ENCODE peak calls at places on chromosomes 6 and 20, in ten cellular contexts. K is D341Med, J is activated B cell treated with CpG ODN at 0.5 μM for 24 hours, U is cardiac muscle cell, D is T-helper 17 cell, S is dermis blood vessel endothelial cell, T is nucleus accumbens, F is breast epithelium, Z is coronary artery, P is H4. V is an unnamed sample.

GRCh38 chr6:130326496-130326895 is 39.3 kb upstream of the TMEM200A start:
- DNase-seq in K (no peak), J (no peak), U (no peak), D (no peak), S (no peak), T (no peak), F (no peak), Z (no peak), P (no peak), V (no peak)

GRCh38 chr20:43247361-43247760 is 57.7 kb upstream of the PTPRT start:
- DNase-seq in K (no peak), J (no peak), U (no peak), D (no peak), S (no peak), T (no peak), F (no peak), Z (no peak), P (no peak), V (no peak)

GRCh38 chr6:89692256-89692655 is 53.7 kb upstream of the LYRM2 start:
- DNase-seq in K (no peak), J (no peak), U (no peak), D (no peak), S (no peak), T (no peak), F (no peak), Z (no peak), P (no peak), V (no peak)

GRCh38 chr20:52312131-52312729 is 120.7 kb upstream of the ZFP64 start:
- DNase-seq in K (peak; percentile 62), J (no peak), U (peak; percentile 82), D (no peak), S (peak; percentile 86), T (no peak), F (peak; percentile 27), Z (no peak), P (peak; percentile 63), V (peak; percentile 66)

GRCh38 chr6:107956586-107957164 is 1.3 kb downstream of the SEC63 start:
- DNase-seq in K (no peak), J (no peak), U (peak; percentile 53), D (no peak), S (peak; percentile 39), T (no peak), F (no peak), Z (no peak), P (peak; percentile 3), V (no peak)

GRCh38 chr6:80464901-80465300 is 358.4 kb downstream of the BCKDHB start:
- DNase-seq in K (no peak), J (no peak), U (no peak), D (no peak), S (no peak), T (no peak), F (no peak), Z (no peak), P (no peak), V (no peak)

GRCh38 chr6:168362276-168362990 is 42.9 kb upstream of the DACT2 start:
- DNase-seq in K (no peak), J (no peak), U (no peak), D (no peak), S (no peak), T (no peak), F (no peak), Z (no peak), P (no peak), V (no peak)

GRCh38 chr6:40343318-40343886 is 243.8 kb downstream of the LRFN2 start:
- DNase-seq in K (no peak), J (no peak), U (no peak), D (no peak), S (no peak), T (no peak), F (peak; percentile 8), Z (peak; percentile 43), P (no peak), V (no peak)

GRCh38 chr20:37564388-37565133 is 36.9 kb upstream of the BLCAP start:
- DNase-seq in K (peak; percentile 95), J (peak; percentile 58), U (peak; percentile 80), D (peak; percentile 26), S (peak; percentile 51), T (no peak), F (no peak), Z (no peak), P (no peak), V (no peak)

GRCh38 chr6:31576897-31577341 is 1.6 kb downstream of the TNF start:
- DNase-seq in K (no peak), J (no peak), U (no peak), D (no peak), S (no peak), T (no peak), F (no peak), Z (no peak), P (no peak), V (no peak)

GRCh38 chr6:134169881-134170486 is 117.6 kb upstream of the SLC2A12 start:
- DNase-seq in K (peak; percentile 64), J (no peak), U (no peak), D (no peak), S (peak; percentile 52), T (no peak), F (no peak), Z (no peak), P (no peak), V (peak; percentile 46)

GRCh38 chr6:63805808-63806572 is 170.4 kb downstream of the PHF3 start:
- DNase-seq in K (no peak), J (no peak), U (no peak), D (no peak), S (peak; percentile 60), T (no peak), F (no peak), Z (no peak), P (peak; percentile 95), V (no peak)

GRCh38 chr6:108581932-108582500 is 21.3 kb downstream of the FOXO3 start:
- DNase-seq in K (no peak), J (no peak), U (no peak), D (no peak), S (no peak), T (no peak), F (no peak), Z (no peak), P (no peak), V (no peak)

GRCh38 chr20:23782366-23782983 is 31.7 kb upstream of the CST1 start:
- DNase-seq in K (peak; percentile 38), J (no peak), U (peak; percentile 26), D (no peak), S (peak; percentile 59), T (no peak), F (no peak), Z (no peak), P (no peak), V (peak; percentile 8)

GRCh38 chr6:157541618-157542404 is 160.8 kb downstream of the ZDHHC14 start:
- DNase-seq in K (no peak), J (no peak), U (peak; percentile 61), D (no peak), S (no peak), T (no peak), F (no peak), Z (no peak), P (no peak), V (no peak)

GRCh38 chr6:13496508-13497180 is 9.2 kb upstream of the GFOD1 start:
- DNase-seq in K (no peak), J (no peak), U (no peak), D (no peak), S (peak; percentile 58), T (no peak), F (no peak), Z (no peak), P (no peak), V (no peak)

GRCh38 chr6:41531591-41532582 is 14.3 kb upstream of the FOXP4 start:
- DNase-seq in K (no peak), J (peak; percentile 64), U (no peak), D (no peak), S (peak; percentile 41), T (no peak), F (no peak), Z (no peak), P (peak; percentile 74), V (no peak)

GRCh38 chr20:35715611-35716010 is 16.4 kb downstream of the ROMO1 start:
- DNase-seq in K (no peak), J (no peak), U (no peak), D (no peak), S (no peak), T (no peak), F (no peak), Z (no peak), P (no peak), V (no peak)

GRCh38 chr6:157955675-157956074 is 26.0 kb upstream of the SYNJ2 start:
- DNase-seq in K (no peak), J (no peak), U (no peak), D (no peak), S (no peak), T (no peak), F (no peak), Z (no peak), P (no peak), V (peak; percentile 48)

GRCh38 chr20:48143435-48144081 is 358.3 kb upstream of the SULF2 start:
- DNase-seq in K (no peak), J (no peak), U (no peak), D (no peak), S (no peak), T (no peak), F (no peak), Z (no peak), P (no peak), V (no peak)

GRCh38 chr6:5012531-5012930 is 8.7 kb upstream of the RPP40 start:
- DNase-seq in K (no peak), J (no peak), U (no peak), D (no peak), S (peak; percentile 70), T (no peak), F (no peak), Z (no peak), P (no peak), V (no peak)

GRCh38 chr6:125728739-125729138 is 20.7 kb upstream of the HEY2 start:
- DNase-seq in K (no peak), J (no peak), U (peak; percentile 90), D (no peak), S (no peak), T (no peak), F (no peak), Z (no peak), P (no peak), V (no peak)

GRCh38 chr6:148657053-148657452 is 89.8 kb upstream of the UST start:
- DNase-seq in K (no peak), J (no peak), U (no peak), D (no peak), S (no peak), T (no peak), F (no peak), Z (no peak), P (peak; percentile 53), V (peak; percentile 81)

GRCh38 chr6:105359419-105360366 is 43.2 kb downstream of the PREP start:
- DNase-seq in K (no peak), J (no peak), U (peak; percentile 43), D (no peak), S (peak; percentile 46), T (no peak), F (no peak), Z (no peak), P (peak; percentile 30), V (no peak)

GRCh38 chr20:18252597-18253451 is 35.5 kb upstream of the ZNF133 start:
- DNase-seq in K (no peak), J (no peak), U (no peak), D (no peak), S (no peak), T (no peak), F (peak; percentile 82), Z (no peak), P (peak; percentile 31), V (no peak)

GRCh38 chr6:32082951-32083350 is 26.2 kb downstream of the TNXB start:
- DNase-seq in K (no peak), J (no peak), U (no peak), D (no peak), S (no peak), T (no peak), F (no peak), Z (peak; percentile 89), P (peak; percentile 34), V (no peak)

GRCh38 chr6:45476341-45476740 is 98.6 kb upstream of the SUPT3H start:
- DNase-seq in K (no peak), J (no peak), U (no peak), D (no peak), S (no peak), T (peak; percentile 14), F (no peak), Z (no peak), P (no peak), V (peak; percentile 88)